ENCODE peak calls at places on chromosomes 3 and 15, in four cellular contexts. R is K562, Y is HepG2, B is HCT116. T is an unnamed sample.
A peak's percentile ranks its signal among the peaks of the same experiment; 100 is the strongest.

GRCh38 chr15:71599404-71600225 is 210.7 kb upstream of the NR2E3 start:
- DNase-seq in R (no peak), Y (no peak), B (no peak), T (no peak)

GRCh38 chr3:181726351-181727121 is 14.8 kb downstream of the SOX2 start:
- DNase-seq in R (no peak), Y (no peak), B (no peak), T (no peak)

GRCh38 chr3:154398084-154398967 is 31.7 kb downstream of the GPR149 start:
- DNase-seq in R (no peak), Y (no peak), B (no peak), T (no peak)

GRCh38 chr3:77320514-77320913 is 280.6 kb downstream of the ROBO2 start:
- DNase-seq in R (peak; percentile 2), Y (peak; percentile 25), B (peak; percentile 1), T (no peak)

GRCh38 chr3:50268703-50269451 is at the start of gene SEMA3B:
- DNase-seq in R (no peak), Y (peak; percentile 71), B (no peak), T (no peak)

GRCh38 chr3:182258538-182259177 is 534.6 kb upstream of the ATP11B start:
- DNase-seq in R (no peak), Y (peak; percentile 45), B (peak; percentile 31), T (peak; percentile 28)

GRCh38 chr15:35107561-35107960 is 22.5 kb upstream of the NANOGP8 start:
- DNase-seq in R (no peak), Y (no peak), B (no peak), T (no peak)

GRCh38 chr15:64443747-64444621 is 16.4 kb upstream of the ZNF609 start:
- DNase-seq in R (peak; percentile 48), Y (peak; percentile 10), B (peak; percentile 81), T (peak; percentile 55)

GRCh38 chr15:88938802-88939485 is 25.8 kb upstream of the MFGE8 start:
- DNase-seq in R (peak; percentile 62), Y (no peak), B (no peak), T (no peak)

GRCh38 chr15:92861742-92862141 is 38.4 kb upstream of the CHD2 start:
- DNase-seq in R (no peak), Y (no peak), B (no peak), T (no peak)

GRCh38 chr15:92082217-92082843 is 228.8 kb downstream of the SLCO3A1 start:
- DNase-seq in R (peak; percentile 62), Y (peak; percentile 21), B (peak; percentile 55), T (no peak)

GRCh38 chr15:89999676-90000174 is 1.4 kb upstream of the ZNF710 start:
- DNase-seq in R (no peak), Y (no peak), B (no peak), T (no peak)

GRCh38 chr3:128487813-128488635 is 5.0 kb downstream of the GATA2 start:
- DNase-seq in R (peak; percentile 95), Y (peak; percentile 89), B (peak; percentile 72), T (no peak)

GRCh38 chr3:49882182-49882581 is 12.5 kb upstream of the CAMKV start:
- DNase-seq in R (no peak), Y (no peak), B (no peak), T (no peak)

GRCh38 chr15:67746022-67746421 is 79.3 kb upstream of the SKOR1 start:
- DNase-seq in R (no peak), Y (no peak), B (no peak), T (no peak)

GRCh38 chr3:186025161-186025560 is 83.7 kb downstream of the ETV5 start:
- DNase-seq in R (no peak), Y (no peak), B (no peak), T (no peak)

GRCh38 chr3:43892535-43892934 is 201.8 kb downstream of the ABHD5 start:
- DNase-seq in R (no peak), Y (no peak), B (no peak), T (no peak)

GRCh38 chr3:193853511-193854219 is 260.7 kb downstream of the OPA1 start:
- DNase-seq in R (peak; percentile 93), Y (no peak), B (no peak), T (no peak)

GRCh38 chr3:12479919-12480425 is 4.3 kb upstream of the TSEN2 start:
- DNase-seq in R (peak; percentile 78), Y (peak; percentile 66), B (peak; percentile 48), T (no peak)

GRCh38 chr3:150170843-150171513 is 200.3 kb upstream of the PFN2 start:
- DNase-seq in R (no peak), Y (no peak), B (no peak), T (no peak)

GRCh38 chr3:146037697-146038096 is 123.3 kb downstream of the PLOD2 start:
- DNase-seq in R (no peak), Y (no peak), B (no peak), T (no peak)

GRCh38 chr3:43328653-43329052 is 42.3 kb downstream of the SNRK start:
- DNase-seq in R (no peak), Y (no peak), B (no peak), T (no peak)

GRCh38 chr15:67823371-67824156 is 1.7 kb upstream of the SKOR1 start:
- DNase-seq in R (no peak), Y (no peak), B (no peak), T (no peak)

GRCh38 chr3:13120246-13120927 is 47.2 kb upstream of the IQSEC1 start:
- DNase-seq in R (no peak), Y (no peak), B (no peak), T (no peak)

GRCh38 chr3:170178631-170179030 is 2.9 kb downstream of the PHC3 start:
- DNase-seq in R (no peak), Y (no peak), B (no peak), T (no peak)

GRCh38 chr3:52537726-52538421 is 1.5 kb downstream of the UQCC5 start:
- DNase-seq in R (no peak), Y (no peak), B (no peak), T (no peak)

GRCh38 chr3:52541050-52541449 is 4.6 kb downstream of the UQCC5 start:
- DNase-seq in R (no peak), Y (no peak), B (no peak), T (no peak)

GRCh38 chr3:52537165-52537635 is 795 bp downstream of the UQCC5 start:
- DNase-seq in R (no peak), Y (no peak), B (no peak), T (no peak)

GRCh38 chr3:52536369-52537164 is at the start of gene UQCC5:
- DNase-seq in R (peak; percentile 95), Y (peak; percentile 96), B (peak; percentile 96), T (peak; percentile 77)

GRCh38 chr3:52539010-52539653 is 2.7 kb downstream of the UQCC5 start:
- DNase-seq in R (no peak), Y (no peak), B (no peak), T (no peak)
- TF ChIP-seq TCF7L2 in R (no peak), Y (no peak), B (no peak), T (no peak)

GRCh38 chr3:98962189-98962930 is 60.9 kb upstream of the DCBLD2 start:
- DNase-seq in R (no peak), Y (peak; percentile 52), B (peak; percentile 92), T (no peak)

GRCh38 chr3:98964784-98965183 is 63.3 kb upstream of the DCBLD2 start:
- DNase-seq in R (no peak), Y (no peak), B (no peak), T (no peak)

GRCh38 chr3:98962951-98963350 is 61.5 kb upstream of the DCBLD2 start:
- DNase-seq in R (no peak), Y (no peak), B (no peak), T (no peak)

GRCh38 chr3:98966434-98966833 is 64.9 kb upstream of the DCBLD2 start:
- DNase-seq in R (no peak), Y (no peak), B (peak; percentile 49), T (no peak)

DNA sequence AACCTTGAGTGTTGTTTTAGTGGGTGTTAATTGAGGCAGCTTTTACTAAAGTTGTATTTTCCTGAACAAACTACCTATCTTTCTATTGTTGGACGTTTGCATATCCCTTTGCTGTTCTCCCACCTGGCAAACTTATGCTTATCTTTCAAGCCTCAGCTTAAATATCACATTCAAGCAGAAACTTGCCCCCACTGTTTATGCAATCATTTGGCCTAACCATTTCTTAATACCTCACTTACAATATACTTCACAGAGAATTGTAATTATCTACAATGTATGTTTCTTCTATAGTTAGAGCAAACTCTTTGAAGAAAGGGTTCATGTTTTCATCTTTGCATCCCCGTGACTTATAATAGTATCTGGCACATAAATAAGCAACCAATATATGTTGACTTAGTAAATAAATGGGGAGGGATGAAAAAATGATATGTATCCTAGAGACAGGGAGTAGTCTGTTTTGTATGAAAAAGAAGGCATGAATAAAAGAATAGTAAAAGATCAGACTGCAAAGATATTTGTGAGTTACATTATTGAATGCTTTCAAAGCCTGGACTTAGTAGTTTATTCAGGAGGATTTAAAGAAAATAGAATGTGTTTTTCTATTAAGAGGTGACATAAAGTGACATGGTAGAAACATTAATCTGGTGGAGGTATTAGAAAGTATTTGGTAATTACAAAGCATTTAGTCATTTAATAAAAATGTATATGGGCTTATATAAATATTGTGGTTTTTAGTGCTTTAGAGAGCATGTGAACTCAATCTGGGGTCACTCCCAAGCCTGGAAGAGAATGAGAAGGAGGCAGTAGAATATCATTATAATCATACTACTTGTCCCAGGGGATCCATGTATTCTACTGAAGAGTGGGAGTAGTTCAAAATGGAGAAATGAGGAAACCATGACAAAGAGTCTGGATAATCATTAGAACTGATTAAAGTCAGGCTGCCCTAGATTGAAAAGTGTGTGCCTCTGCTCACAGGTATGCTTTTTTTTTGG is 60.0 kb upstream of the DCBLD2 start:
- DNase-seq in R (no peak), Y (no peak), B (no peak), T (no peak)
- H3K4me3 ChIP-seq in R (no peak overlapping the region), Y (no peak overlapping the region), B (no peak overlapping the region), T (no peak overlapping the region)

GRCh38 chr3:37139567-37140052 is 34.8 kb downstream of the LRRFIP2 start:
- DNase-seq in R (no peak), Y (peak; percentile 37), B (no peak), T (no peak)

GRCh38 chr3:37137516-37137915 is 36.9 kb downstream of the LRRFIP2 start:
- DNase-seq in R (no peak), Y (no peak), B (no peak), T (no peak)

GRCh38 chr3:37135561-37135960 is 38.8 kb downstream of the LRRFIP2 start:
- DNase-seq in R (no peak), Y (no peak), B (no peak), T (no peak)

GRCh38 chr3:37138816-37139215 is 35.6 kb downstream of the LRRFIP2 start:
- DNase-seq in R (no peak), Y (peak; percentile 46), B (no peak), T (no peak)

GRCh38 chr3:37136067-37136466 is 38.3 kb downstream of the LRRFIP2 start:
- DNase-seq in R (no peak), Y (no peak), B (no peak), T (no peak)
- H3K4me1 ChIP-seq in R (peaks cover 14% of the 10 kb centered on the region), Y (peaks cover 29% of the 10 kb centered on the region), B (no peaks in the 10 kb centered on the region), T (no peaks in the 10 kb centered on the region)

GRCh38 chr3:82145742-82146141 is 384.3 kb upstream of the GBE1 start:
- DNase-seq in R (no peak), Y (no peak), B (no peak), T (no peak)
- TF ChIP-seq TCF7L2 in R (no peak), Y (no peak), B (no peak), T (no peak)